ENCODE peak calls at places on chromosomes 13 and 19, in seven cellular contexts. One of them, this sample, is unnamed.
A peak's percentile ranks its signal among the peaks of the same experiment; 100 is the strongest.

GRCh38 chr19:14061751-14062557 is at the start of gene PALM3:
- DNase-seq in ascending aorta: no peak
- DNase-seq in Peyer's patch: no peak
- DNase-seq in mammary epithelial cell: no peak
- DNase-seq in aorta: no peak
- DNase-seq in mesenchymal stem cell: no peak
- DNase-seq in fibroblast of lung: no peak
- DNase-seq in this sample: no peak

GRCh38 chr13:112616586-112617381 is 28.8 kb upstream of the TUBGCP3 start:
- DNase-seq in ascending aorta: no peak
- DNase-seq in Peyer's patch: no peak
- DNase-seq in mammary epithelial cell: peak; percentile 33
- DNase-seq in aorta: no peak
- DNase-seq in mesenchymal stem cell: peak; percentile 60
- DNase-seq in fibroblast of lung: peak; percentile 23
- DNase-seq in this sample: peak; percentile 75

GRCh38 chr13:98525852-98526512 is 50.9 kb downstream of the STK24 start:
- DNase-seq in ascending aorta: no peak
- DNase-seq in Peyer's patch: peak; percentile 46
- DNase-seq in mammary epithelial cell: no peak
- DNase-seq in aorta: no peak
- DNase-seq in mesenchymal stem cell: no peak
- DNase-seq in fibroblast of lung: no peak
- DNase-seq in this sample: no peak

GRCh38 chr13:114151031-114151430 is 18.6 kb upstream of the RASA3 start:
- DNase-seq in ascending aorta: no peak
- DNase-seq in Peyer's patch: no peak
- DNase-seq in mammary epithelial cell: no peak
- DNase-seq in aorta: peak; percentile 43
- DNase-seq in mesenchymal stem cell: no peak
- DNase-seq in fibroblast of lung: no peak
- DNase-seq in this sample: no peak

GRCh38 chr13:76266566-76266965 is 619.6 kb downstream of the KCTD12 start:
- DNase-seq in ascending aorta: no peak
- DNase-seq in Peyer's patch: no peak
- DNase-seq in mammary epithelial cell: no peak
- DNase-seq in aorta: no peak
- DNase-seq in mesenchymal stem cell: no peak
- DNase-seq in fibroblast of lung: no peak
- DNase-seq in this sample: no peak

GRCh38 chr19:44931541-44931940 is 10.5 kb upstream of the APOC4 start:
- DNase-seq in ascending aorta: no peak
- DNase-seq in Peyer's patch: no peak
- DNase-seq in mammary epithelial cell: no peak
- DNase-seq in aorta: no peak
- DNase-seq in mesenchymal stem cell: no peak
- DNase-seq in fibroblast of lung: no peak
- DNase-seq in this sample: no peak

GRCh38 chr19:12944064-12944674 is 1.5 kb upstream of the RAD23A start:
- DNase-seq in ascending aorta: no peak
- DNase-seq in Peyer's patch: no peak
- DNase-seq in mammary epithelial cell: no peak
- DNase-seq in aorta: no peak
- DNase-seq in mesenchymal stem cell: no peak
- DNase-seq in fibroblast of lung: no peak
- DNase-seq in this sample: no peak

GRCh38 chr19:2482354-2483038 is 6.6 kb downstream of the GADD45B start:
- DNase-seq in ascending aorta: no peak
- DNase-seq in Peyer's patch: no peak
- DNase-seq in mammary epithelial cell: no peak
- DNase-seq in aorta: no peak
- DNase-seq in mesenchymal stem cell: no peak
- DNase-seq in fibroblast of lung: no peak
- DNase-seq in this sample: no peak

GRCh38 chr19:3655402-3656072 is 28.9 kb upstream of the CACTIN start:
- DNase-seq in ascending aorta: no peak
- DNase-seq in Peyer's patch: no peak
- DNase-seq in mammary epithelial cell: peak; percentile 12
- DNase-seq in aorta: no peak
- DNase-seq in mesenchymal stem cell: peak; percentile 96
- DNase-seq in fibroblast of lung: peak; percentile 96
- DNase-seq in this sample: no peak

GRCh38 chr13:45196622-45197021 is 4.2 kb downstream of the KCTD4 start:
- DNase-seq in ascending aorta: no peak
- DNase-seq in Peyer's patch: no peak
- DNase-seq in mammary epithelial cell: peak; percentile 98
- DNase-seq in aorta: no peak
- DNase-seq in mesenchymal stem cell: peak; percentile 62
- DNase-seq in fibroblast of lung: peak; percentile 75
- DNase-seq in this sample: no peak

GRCh38 chr19:49441210-49441959 is at the start of gene SLC17A7:
- DNase-seq in ascending aorta: no peak
- DNase-seq in Peyer's patch: peak; percentile 57
- DNase-seq in mammary epithelial cell: no peak
- DNase-seq in aorta: peak; percentile 69
- DNase-seq in mesenchymal stem cell: peak; percentile 39
- DNase-seq in fibroblast of lung: no peak
- DNase-seq in this sample: peak; percentile 68

GRCh38 chr13:90902255-90902654 is 445.2 kb upstream of the MIR17HG start:
- DNase-seq in ascending aorta: no peak
- DNase-seq in Peyer's patch: no peak
- DNase-seq in mammary epithelial cell: no peak
- DNase-seq in aorta: no peak
- DNase-seq in mesenchymal stem cell: no peak
- DNase-seq in fibroblast of lung: no peak
- DNase-seq in this sample: no peak

GRCh38 chr19:11192957-11193939 is 4.1 kb downstream of the KANK2 start:
- DNase-seq in ascending aorta: no peak
- DNase-seq in Peyer's patch: peak; percentile 42
- DNase-seq in mammary epithelial cell: no peak
- DNase-seq in aorta: no peak
- DNase-seq in mesenchymal stem cell: no peak
- DNase-seq in fibroblast of lung: no peak
- DNase-seq in this sample: no peak

GRCh38 chr19:11194173-11194572 is 3.2 kb downstream of the KANK2 start:
- DNase-seq in ascending aorta: no peak
- DNase-seq in Peyer's patch: no peak
- DNase-seq in mammary epithelial cell: no peak
- DNase-seq in aorta: no peak
- DNase-seq in mesenchymal stem cell: no peak
- DNase-seq in fibroblast of lung: no peak
- DNase-seq in this sample: no peak

GRCh38 chr19:11191273-11191755 is 6.0 kb downstream of the KANK2 start:
- DNase-seq in ascending aorta: peak; percentile 62
- DNase-seq in Peyer's patch: peak; percentile 59
- DNase-seq in mammary epithelial cell: peak; percentile 5
- DNase-seq in aorta: peak; percentile 91
- DNase-seq in mesenchymal stem cell: peak; percentile 86
- DNase-seq in fibroblast of lung: peak; percentile 47
- DNase-seq in this sample: peak; percentile 42

GRCh38 chr19:11190501-11190900 is 6.8 kb downstream of the KANK2 start:
- DNase-seq in ascending aorta: no peak
- DNase-seq in Peyer's patch: no peak
- DNase-seq in mammary epithelial cell: no peak
- DNase-seq in aorta: no peak
- DNase-seq in mesenchymal stem cell: no peak
- DNase-seq in fibroblast of lung: no peak
- DNase-seq in this sample: no peak

GRCh38 chr19:11191934-11192333 is 5.4 kb downstream of the KANK2 start:
- DNase-seq in ascending aorta: no peak
- DNase-seq in Peyer's patch: no peak
- DNase-seq in mammary epithelial cell: no peak
- DNase-seq in aorta: no peak
- DNase-seq in mesenchymal stem cell: no peak
- DNase-seq in fibroblast of lung: no peak
- DNase-seq in this sample: no peak
- H3K4me1 ChIP-seq in ascending aorta: peaks cover 57% of the 10 kb centered on the region
- H3K4me1 ChIP-seq in Peyer's patch: peaks cover 3% of the 10 kb centered on the region
- H3K4me1 ChIP-seq in mammary epithelial cell: peaks cover 12% of the 10 kb centered on the region
- H3K4me1 ChIP-seq in aorta: no peaks in the 10 kb centered on the region
- H3K4me1 ChIP-seq in mesenchymal stem cell: peaks cover 47% of the 10 kb centered on the region
- H3K4me1 ChIP-seq in fibroblast of lung: peaks cover 27% of the 10 kb centered on the region
- H3K4me1 ChIP-seq in this sample: peaks cover 2% of the 10 kb centered on the region

DNA sequence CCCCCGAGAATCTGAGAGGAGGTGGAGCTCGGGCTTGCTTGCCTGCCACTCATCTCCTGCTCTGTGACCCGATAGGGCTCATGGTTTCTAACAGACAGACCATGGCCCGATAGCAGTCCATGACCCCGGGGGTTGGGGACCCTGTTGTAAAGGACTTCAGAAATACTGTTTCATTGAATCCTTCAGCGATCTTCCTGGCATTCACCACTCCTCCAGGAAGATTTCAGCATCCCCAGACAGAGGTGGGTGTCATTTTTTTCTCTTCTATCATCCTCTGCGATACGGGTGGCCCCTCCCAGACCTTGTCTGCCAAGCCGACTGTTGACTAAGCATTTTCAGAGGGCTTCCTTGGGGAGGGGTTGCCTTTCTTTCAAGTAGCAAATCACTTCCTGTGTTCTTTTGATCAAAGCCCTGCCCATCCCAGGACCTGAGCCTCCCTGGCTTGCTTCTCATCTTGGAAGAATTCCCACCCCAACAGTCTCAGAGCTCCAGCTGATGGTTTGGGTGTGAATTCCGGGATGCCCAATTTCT is 1.7 kb downstream of the MYO1F start:
- DNase-seq in ascending aorta: no peak
- DNase-seq in Peyer's patch: peak; percentile 72
- DNase-seq in mammary epithelial cell: no peak
- DNase-seq in aorta: no peak
- DNase-seq in mesenchymal stem cell: no peak
- DNase-seq in fibroblast of lung: peak; percentile 80
- DNase-seq in this sample: peak; percentile 92
- H3K27me3 ChIP-seq in ascending aorta: no peaks in the 10 kb centered on the region
- H3K27me3 ChIP-seq in Peyer's patch: no peaks in the 10 kb centered on the region
- H3K27me3 ChIP-seq in mammary epithelial cell: no peaks in the 10 kb centered on the region
- H3K27me3 ChIP-seq in aorta: no peaks in the 10 kb centered on the region
- H3K27me3 ChIP-seq in mesenchymal stem cell: peaks cover 12% of the 10 kb centered on the region
- H3K27me3 ChIP-seq in fibroblast of lung: peaks cover 3% of the 10 kb centered on the region
- H3K27me3 ChIP-seq in this sample: no peaks in the 10 kb centered on the region

GRCh38 chr13:33100876-33101275 is 84.7 kb downstream of the KL start:
- DNase-seq in ascending aorta: no peak
- DNase-seq in Peyer's patch: no peak
- DNase-seq in mammary epithelial cell: no peak
- DNase-seq in aorta: no peak
- DNase-seq in mesenchymal stem cell: no peak
- DNase-seq in fibroblast of lung: no peak
- DNase-seq in this sample: no peak

GRCh38 chr13:33096886-33097610 is 80.8 kb downstream of the KL start:
- DNase-seq in ascending aorta: no peak
- DNase-seq in Peyer's patch: no peak
- DNase-seq in mammary epithelial cell: no peak
- DNase-seq in aorta: no peak
- DNase-seq in mesenchymal stem cell: no peak
- DNase-seq in fibroblast of lung: no peak
- DNase-seq in this sample: no peak

GRCh38 chr13:33099860-33100259 is 83.6 kb downstream of the KL start:
- DNase-seq in ascending aorta: no peak
- DNase-seq in Peyer's patch: no peak
- DNase-seq in mammary epithelial cell: no peak
- DNase-seq in aorta: no peak
- DNase-seq in mesenchymal stem cell: no peak
- DNase-seq in fibroblast of lung: no peak
- DNase-seq in this sample: peak; percentile 90

GRCh38 chr13:33105387-33106005 is 89.3 kb downstream of the KL start:
- DNase-seq in ascending aorta: no peak
- DNase-seq in Peyer's patch: no peak
- DNase-seq in mammary epithelial cell: no peak
- DNase-seq in aorta: no peak
- DNase-seq in mesenchymal stem cell: no peak
- DNase-seq in fibroblast of lung: no peak
- DNase-seq in this sample: no peak

GRCh38 chr13:33101835-33102234 is 85.6 kb downstream of the KL start:
- DNase-seq in ascending aorta: no peak
- DNase-seq in Peyer's patch: no peak
- DNase-seq in mammary epithelial cell: no peak
- DNase-seq in aorta: no peak
- DNase-seq in mesenchymal stem cell: no peak
- DNase-seq in fibroblast of lung: no peak
- DNase-seq in this sample: no peak
- H3K4me1 ChIP-seq in ascending aorta: peaks cover under 1% of the 10 kb centered on the region
- H3K4me1 ChIP-seq in Peyer's patch: no peaks in the 10 kb centered on the region
- H3K4me1 ChIP-seq in mammary epithelial cell: no peaks in the 10 kb centered on the region
- H3K4me1 ChIP-seq in aorta: no peaks in the 10 kb centered on the region
- H3K4me1 ChIP-seq in mesenchymal stem cell: no peaks in the 10 kb centered on the region
- H3K4me1 ChIP-seq in fibroblast of lung: no peaks in the 10 kb centered on the region
- H3K4me1 ChIP-seq in this sample: peaks cover 4% of the 10 kb centered on the region

GRCh38 chr19:29533578-29534544 is 8.1 kb downstream of the VSTM2B start:
- DNase-seq in ascending aorta: no peak
- DNase-seq in Peyer's patch: peak; percentile 27
- DNase-seq in mammary epithelial cell: no peak
- DNase-seq in aorta: no peak
- DNase-seq in mesenchymal stem cell: no peak
- DNase-seq in fibroblast of lung: no peak
- DNase-seq in this sample: no peak
- H3K27me3 ChIP-seq in ascending aorta: peaks cover 14% of the 10 kb centered on the region
- H3K27me3 ChIP-seq in Peyer's patch: no peaks in the 10 kb centered on the region
- H3K27me3 ChIP-seq in mammary epithelial cell: peaks cover 17% of the 10 kb centered on the region
- H3K27me3 ChIP-seq in aorta: no peaks in the 10 kb centered on the region
- H3K27me3 ChIP-seq in mesenchymal stem cell: peaks cover 77% of the 10 kb centered on the region
- H3K27me3 ChIP-seq in fibroblast of lung: peaks cover 16% of the 10 kb centered on the region
- H3K27me3 ChIP-seq in this sample: peaks cover 15% of the 10 kb centered on the region

GRCh38 chr13:31970237-31970930 is 61.2 kb upstream of the FRY start:
- DNase-seq in ascending aorta: no peak
- DNase-seq in Peyer's patch: no peak
- DNase-seq in mammary epithelial cell: peak; percentile 84
- DNase-seq in aorta: no peak
- DNase-seq in mesenchymal stem cell: peak; percentile 20
- DNase-seq in fibroblast of lung: peak; percentile 81
- DNase-seq in this sample: no peak
- H3K4me1 ChIP-seq in ascending aorta: no peaks in the 10 kb centered on the region
- H3K4me1 ChIP-seq in Peyer's patch: no peaks in the 10 kb centered on the region
- H3K4me1 ChIP-seq in mammary epithelial cell: peaks cover 12% of the 10 kb centered on the region
- H3K4me1 ChIP-seq in aorta: peaks cover under 1% of the 10 kb centered on the region
- H3K4me1 ChIP-seq in mesenchymal stem cell: peaks cover 6% of the 10 kb centered on the region
- H3K4me1 ChIP-seq in fibroblast of lung: peaks cover 12% of the 10 kb centered on the region
- H3K4me1 ChIP-seq in this sample: no peaks in the 10 kb centered on the region

DNA sequence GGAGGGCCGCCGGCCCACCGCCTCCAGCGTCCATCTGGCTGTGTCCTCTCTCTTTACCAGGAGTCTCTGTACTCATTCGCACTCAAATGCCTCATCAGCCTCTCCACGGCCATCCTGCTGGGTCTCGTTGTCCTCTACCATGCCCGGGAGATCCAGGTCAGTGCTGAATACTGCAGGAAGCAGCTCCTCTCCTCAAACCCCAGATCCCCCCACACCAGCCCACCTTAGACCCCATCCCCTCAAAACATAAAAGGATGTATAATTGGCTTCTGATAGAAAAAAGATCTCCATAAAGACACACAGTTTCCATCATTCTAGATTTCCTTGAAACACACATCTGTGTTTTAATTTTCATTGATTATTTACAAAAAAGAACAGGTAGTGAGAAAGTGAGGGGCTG is 8.1 kb downstream of the KCNN1 start:
- DNase-seq in ascending aorta: no peak
- DNase-seq in Peyer's patch: no peak
- DNase-seq in mammary epithelial cell: no peak
- DNase-seq in aorta: no peak
- DNase-seq in mesenchymal stem cell: no peak
- DNase-seq in fibroblast of lung: no peak
- DNase-seq in this sample: no peak
- H3K27me3 ChIP-seq in ascending aorta: no peaks in the 10 kb centered on the region
- H3K27me3 ChIP-seq in Peyer's patch: no peaks in the 10 kb centered on the region
- H3K27me3 ChIP-seq in mammary epithelial cell: no peaks in the 10 kb centered on the region
- H3K27me3 ChIP-seq in aorta: no peaks in the 10 kb centered on the region
- H3K27me3 ChIP-seq in mesenchymal stem cell: peaks cover 41% of the 10 kb centered on the region
- H3K27me3 ChIP-seq in fibroblast of lung: no peaks in the 10 kb centered on the region
- H3K27me3 ChIP-seq in this sample: no peaks in the 10 kb centered on the region

This sample was measured in mesendoderm.